ENCODE peak calls at places on chromosome 6, in five cellular contexts. G is endodermal cell, I is heart right ventricle, M is sigmoid colon, S is spleen. V is an unnamed sample.

GRCh38 chr6:166423051-166423745 is 40.5 kb upstream of the MPC1 start:
- DNase-seq in G (no peak), I (no peak), M (no peak), S (no peak), V (no peak)

GRCh38 chr6:77106992-77107391 is 356.3 kb downstream of the HTR1B start:
- DNase-seq in G (peak), I (no peak), M (no peak), S (no peak), V (peak)

GRCh38 chr6:153092082-153093013 is 38.7 kb downstream of the RGS17 start:
- DNase-seq in G (no peak), I (no peak), M (no peak), S (no peak), V (peak)

GRCh38 chr6:105087571-105088211 is 92.1 kb downstream of the POPDC3 start:
- DNase-seq in G (no peak), I (no peak), M (no peak), S (no peak), V (peak)

GRCh38 chr6:150395388-150396009 is 26.7 kb downstream of the IYD start:
- DNase-seq in G (peak), I (no peak), M (no peak), S (no peak), V (peak)

GRCh38 chr6:145276746-145277145 is 458.6 kb downstream of the EPM2A start:
- DNase-seq in G (no peak), I (no peak), M (no peak), S (no peak), V (no peak)

GRCh38 chr6:71544028-71544427 is 255.4 kb downstream of the OGFRL1 start:
- DNase-seq in G (no peak), I (no peak), M (no peak), S (no peak), V (peak)

GRCh38 chr6:134503542-134504281 is 185.8 kb upstream of the SGK1 start:
- DNase-seq in G (no peak), I (no peak), M (no peak), S (no peak), V (no peak)

GRCh38 chr6:36858407-36858981 is 16.1 kb downstream of the PPIL1 start:
- DNase-seq in G (peak), I (peak), M (peak), S (no peak), V (peak)

GRCh38 chr6:69914015-69914485 is 47.7 kb downstream of the COL19A1 start:
- DNase-seq in G (peak), I (no peak), M (no peak), S (no peak), V (no peak)

GRCh38 chr6:4023240-4023639 is 55.7 kb downstream of the FAM217A start:
- DNase-seq in G (no peak), I (no peak), M (no peak), S (no peak), V (no peak)

GRCh38 chr6:152094992-152095592 is 287.6 kb downstream of the ESR1 start:
- DNase-seq in G (peak), I (peak), M (peak), S (no peak), V (peak)

GRCh38 chr6:165098165-165098564 is 211.2 kb downstream of the C6orf118 start:
- DNase-seq in G (peak), I (no peak), M (no peak), S (no peak), V (peak)

GRCh38 chr6:83633609-83634008 is 75.3 kb downstream of the SNAP91 start:
- DNase-seq in G (peak), I (no peak), M (no peak), S (no peak), V (no peak)

GRCh38 chr6:113476937-113477839 is 380.0 kb upstream of the MARCKS start:
- DNase-seq in G (no peak), I (no peak), M (no peak), S (no peak), V (no peak)

GRCh38 chr6:7939186-7939863 is 28.7 kb upstream of the TXNDC5 start:
- DNase-seq in G (no peak), I (no peak), M (no peak), S (no peak), V (peak)

GRCh38 chr6:111794716-111795452 is 78.4 kb downstream of the FYN start:
- DNase-seq in G (no peak), I (no peak), M (no peak), S (no peak), V (no peak)

GRCh38 chr6:2168480-2168879 is 76.9 kb downstream of the GMDS start:
- DNase-seq in G (no peak), I (no peak), M (no peak), S (no peak), V (no peak)

GRCh38 chr6:11030904-11031303 is 13.2 kb downstream of the ELOVL2 start:
- DNase-seq in G (no peak), I (no peak), M (no peak), S (no peak), V (no peak)

GRCh38 chr6:134902907-134903306 is 47.0 kb downstream of the ALDH8A1 start:
- DNase-seq in G (no peak), I (no peak), M (no peak), S (no peak), V (no peak)

GRCh38 chr6:52415917-52416628 is 4.1 kb upstream of the EFHC1 start:
- DNase-seq in G (no peak), I (no peak), M (no peak), S (no peak), V (peak)

GRCh38 chr6:14932485-14933178 is 313.2 kb upstream of the JARID2 start:
- DNase-seq in G (no peak), I (no peak), M (no peak), S (no peak), V (no peak)

GRCh38 chr6:131379951-131380350 is 193.1 kb upstream of the ARG1 start:
- DNase-seq in G (no peak), I (no peak), M (no peak), S (no peak), V (peak)

GRCh38 chr6:145688493-145688905 is 46.8 kb downstream of the EPM2A start:
- DNase-seq in G (no peak), I (no peak), M (no peak), S (no peak), V (peak)

GRCh38 chr6:53598584-53598983 is 53.7 kb upstream of the GCLC start:
- DNase-seq in G (no peak), I (no peak), M (no peak), S (no peak), V (no peak)

GRCh38 chr6:165883851-165884640 is 221.0 kb upstream of the PDE10A start:
- DNase-seq in G (no peak), I (no peak), M (no peak), S (no peak), V (peak)

GRCh38 chr6:128394171-128394570 is 126.2 kb downstream of the PTPRK start:
- DNase-seq in G (no peak), I (no peak), M (no peak), S (no peak), V (no peak)

GRCh38 chr6:35489066-35489465 is 7.8 kb downstream of the TEAD3 start:
- DNase-seq in G (no peak), I (no peak), M (no peak), S (no peak), V (no peak)

GRCh38 chr6:83193747-83194582 is 808 bp downstream of the RWDD2A start:
- DNase-seq in G (peak), I (peak), M (peak), S (peak), V (no peak)

GRCh38 chr6:126293891-126294524 is 45.9 kb upstream of the CENPW start:
- DNase-seq in G (no peak), I (no peak), M (no peak), S (no peak), V (no peak)

GRCh38 chr6:63926258-63926657 is 290.7 kb downstream of the PHF3 start:
- DNase-seq in G (no peak), I (no peak), M (no peak), S (no peak), V (no peak)

GRCh38 chr6:33008944-33009861 is at the start of gene HLA-DOA:
- DNase-seq in G (peak), I (no peak), M (no peak), S (peak), V (no peak)

GRCh38 chr6:35674594-35674993 is 14.1 kb downstream of the FKBP5 start:
- DNase-seq in G (no peak), I (no peak), M (no peak), S (no peak), V (no peak)

GRCh38 chr6:71977860-71978259 is 91.5 kb downstream of the RIMS1 start:
- DNase-seq in G (no peak), I (no peak), M (no peak), S (no peak), V (peak)

GRCh38 chr6:130679684-130680083 is 147.5 kb upstream of the SMLR1 start:
- DNase-seq in G (no peak), I (no peak), M (no peak), S (no peak), V (peak)

GRCh38 chr6:129605962-129606361 is 104.0 kb downstream of the ARHGAP18 start:
- DNase-seq in G (no peak), I (no peak), M (no peak), S (no peak), V (no peak)

GRCh38 chr6:142763205-142763604 is 181.8 kb downstream of the HIVEP2 start:
- DNase-seq in G (no peak), I (no peak), M (no peak), S (no peak), V (peak)

GRCh38 chr6:1525364-1526038 is 84.2 kb upstream of the FOXC1 start:
- DNase-seq in G (no peak), I (no peak), M (no peak), S (no peak), V (no peak)

GRCh38 chr6:16681260-16681873 is 79.9 kb downstream of the ATXN1 start:
- DNase-seq in G (no peak), I (no peak), M (no peak), S (no peak), V (peak)
- H3K4me3 ChIP-seq in G (no peak), I (no peak), M (no peak), S (no peak), V (no peak)

GRCh38 chr6:90039911-90040310 is 145.6 kb downstream of the GJA10 start:
- DNase-seq in G (no peak), I (no peak), M (no peak), S (no peak), V (no peak)
- TF ChIP-seq CTCF in G (no peak), I (no peak), M (no peak), S (no peak), V (no peak)

DNA sequence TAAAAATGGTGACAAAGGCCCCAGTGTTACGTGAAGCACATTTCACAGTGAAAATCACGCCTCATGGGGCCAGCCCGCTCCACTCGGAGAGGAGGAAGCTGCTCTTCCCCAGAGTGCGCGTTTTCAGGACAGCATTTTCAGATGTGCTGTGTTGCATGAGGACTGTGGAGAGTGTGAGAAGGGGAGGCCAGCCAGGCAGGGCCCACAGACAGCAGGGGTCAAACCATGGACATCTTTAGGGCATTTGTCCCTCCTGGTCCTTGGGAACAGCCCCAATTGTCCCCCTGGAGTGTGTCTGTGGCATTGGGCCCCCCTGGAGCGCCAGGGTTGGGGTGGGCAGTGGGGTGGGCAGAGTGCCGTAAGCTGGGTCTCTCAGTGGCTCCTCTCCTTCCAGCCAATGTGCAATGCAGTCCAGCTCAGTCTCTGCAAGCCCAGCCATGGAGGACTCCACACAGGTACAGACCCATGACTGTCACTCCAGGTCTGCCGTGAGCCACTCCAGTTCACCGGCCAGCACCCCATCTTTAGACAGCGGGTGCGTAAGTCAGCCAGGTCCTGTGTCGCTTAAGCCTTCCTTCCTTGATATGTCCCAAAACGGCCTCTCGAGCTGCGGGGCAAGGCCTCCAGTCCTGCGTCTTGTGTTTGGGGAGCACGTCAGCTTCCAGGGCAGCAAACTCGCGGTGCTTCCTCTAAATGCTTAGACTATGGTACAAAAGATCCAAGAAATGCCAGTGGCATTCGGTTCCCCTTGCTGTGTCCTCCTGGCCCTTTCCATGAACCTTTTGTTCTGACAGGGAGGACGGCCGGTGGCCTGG is 159.3 kb upstream of the AFDN start:
- DNase-seq in G (no peak), I (no peak), M (no peak), S (peak), V (no peak)
- H3K4me3 ChIP-seq in G (no peak), I (no peak), M (no peak), S (no peak), V (no peak)

DNA sequence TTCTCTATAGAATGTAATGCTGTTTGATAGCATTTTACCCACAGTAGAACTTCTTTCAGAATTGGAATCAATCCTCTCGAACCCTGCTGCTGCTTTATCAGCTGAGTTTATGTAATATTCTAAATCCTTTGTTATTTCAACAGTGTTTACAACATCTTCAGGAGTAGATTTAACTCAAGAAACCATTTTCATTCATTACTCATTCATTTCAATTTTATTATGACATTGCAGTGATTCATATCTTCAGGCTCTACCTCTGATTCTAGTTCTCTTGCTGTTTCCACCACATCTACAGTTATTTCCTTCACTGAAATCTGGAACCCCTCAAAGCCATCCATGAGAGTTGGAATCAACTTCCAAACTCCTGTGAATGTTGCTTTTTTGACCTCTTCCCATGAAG is 93.7 kb downstream of the ZFAND3 start:
- DNase-seq in G (no peak), I (no peak), M (no peak), S (no peak), V (peak)
- TF ChIP-seq CTCF in G (no peak), I (no peak), M (no peak), S (no peak), V (no peak)

GRCh38 chr6:148345578-148345977 is 2.9 kb downstream of the SASH1 start:
- DNase-seq in G (no peak), I (no peak), M (no peak), S (no peak), V (no peak)

GRCh38 chr6:148343383-148343782 is 745 bp downstream of the SASH1 start:
- DNase-seq in G (no peak), I (no peak), M (no peak), S (no peak), V (no peak)

GRCh38 chr6:148347076-148348054 is 4.7 kb downstream of the SASH1 start:
- DNase-seq in G (no peak), I (no peak), M (no peak), S (no peak), V (no peak)

GRCh38 chr6:148343028-148343374 is 363 bp downstream of the SASH1 start:
- DNase-seq in G (peak), I (no peak), M (no peak), S (peak), V (no peak)

GRCh38 chr6:148345176-148345575 is 2.5 kb downstream of the SASH1 start:
- DNase-seq in G (peak), I (no peak), M (no peak), S (no peak), V (no peak)
- H3K4me3 ChIP-seq in G (no peak), I (peak), M (no peak), S (peak), V (no peak)

DNA sequence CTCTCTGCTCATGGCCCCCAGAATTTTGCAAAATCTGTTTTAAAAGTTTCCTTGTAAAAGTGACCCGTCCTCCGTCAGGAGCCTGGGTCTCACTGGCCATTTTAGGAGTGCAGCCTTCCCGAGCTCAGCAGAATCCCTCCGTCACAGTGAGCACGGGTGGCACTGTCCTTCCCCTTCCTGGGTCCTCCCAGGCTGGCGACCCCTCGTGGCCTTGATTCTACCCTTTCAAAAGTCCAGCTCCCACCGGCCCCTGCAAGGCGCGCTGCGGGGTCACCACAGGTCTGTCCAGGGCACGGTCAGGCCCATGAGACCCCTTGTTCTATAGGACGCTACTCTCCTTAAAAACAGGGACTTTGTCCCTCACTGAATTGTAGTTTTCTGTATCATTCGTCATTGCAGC is 112.7 kb downstream of the PSMB1 start:
- DNase-seq in G (peak), I (no peak), M (peak), S (peak), V (no peak)
- TF ChIP-seq CTCF in G (peak), I (no peak), M (no peak), S (no peak), V (no peak)

DNA sequence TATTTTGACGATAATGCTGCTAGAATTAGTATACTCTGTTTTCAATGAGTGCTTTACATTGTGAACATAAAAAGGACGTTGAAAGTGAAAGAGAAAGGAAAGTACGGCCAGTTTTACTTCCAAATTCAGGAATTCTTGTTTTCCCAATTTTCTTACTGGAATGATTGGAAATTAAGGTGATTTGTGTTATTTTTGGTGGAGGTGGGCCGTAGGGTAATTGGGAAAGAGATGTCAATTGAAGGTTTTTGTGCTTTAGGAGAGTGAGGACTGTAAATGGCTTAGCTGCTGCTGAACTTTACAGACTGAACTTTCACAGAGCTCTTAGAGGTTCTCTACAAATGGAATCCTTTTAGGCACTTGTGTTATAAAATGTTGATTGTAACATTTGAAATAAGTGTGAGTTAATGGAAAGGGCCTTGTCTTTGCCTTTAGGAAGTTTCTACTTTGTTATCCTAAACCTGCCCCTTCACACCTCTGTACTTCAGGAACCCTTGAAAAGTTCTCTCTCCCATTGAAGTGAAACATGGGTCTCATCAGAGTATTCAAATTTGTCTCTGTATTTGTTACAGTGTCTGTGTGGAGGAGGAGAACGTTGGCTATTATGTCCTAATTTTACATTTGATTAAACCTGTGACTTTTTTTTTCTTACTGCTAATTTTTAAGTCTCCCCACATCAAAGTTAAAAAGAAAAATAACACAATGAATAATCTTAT is 256.4 kb downstream of the ARID1B start:
- DNase-seq in G (no peak), I (no peak), M (no peak), S (no peak), V (peak)
- H3K4me3 ChIP-seq in G (no peak), I (peak), M (peak), S (peak), V (peak)

GRCh38 chr6:120764312-120764711 is 570.0 kb downstream of the TBC1D32 start:
- DNase-seq in G (peak), I (no peak), M (no peak), S (no peak), V (no peak)
- TF ChIP-seq CTCF in G (peak), I (no peak), M (no peak), S (no peak), V (no peak)

V was measured in fibroblast of pulmonary artery.